ENCODE peak calls at places on chromosomes 6 and 20, in five cellular contexts. V, K, S, D and X are unnamed samples. For H3K36me3, the result is how much of the 10 kb centered on the place peaks cover.

GRCh38 chr6:162177733-162178132 is 549.8 kb downstream of the PRKN start:
- DNase-seq in V (no peak), K (no peak), S (no peak), D (no peak), X (no peak)

GRCh38 chr6:157386023-157386422 is 5.0 kb downstream of the ZDHHC14 start:
- DNase-seq in V (no peak), K (no peak), S (no peak), D (no peak), X (no peak)

GRCh38 chr6:108942556-108943492 is 94.6 kb downstream of the ARMC2 start:
- DNase-seq in V (no peak), K (no peak), S (no peak), D (no peak), X (peak)

GRCh38 chr6:110472739-110473138 is 3.7 kb downstream of the SLC22A16 start:
- DNase-seq in V (no peak), K (no peak), S (no peak), D (no peak), X (no peak)

GRCh38 chr20:44014807-44015732 is 100.4 kb downstream of the TOX2 start:
- DNase-seq in V (no peak), K (no peak), S (no peak), D (no peak), X (peak)

GRCh38 chr20:37385659-37386504 is 39.9 kb downstream of the SRC start:
- DNase-seq in V (no peak), K (peak), S (peak), D (no peak), X (no peak)

GRCh38 chr6:106116125-106116524 is 30.0 kb downstream of the PRDM1 start:
- DNase-seq in V (no peak), K (no peak), S (no peak), D (no peak), X (no peak)

GRCh38 chr6:111679126-111679525 is 73.4 kb upstream of the TRAF3IP2 start:
- DNase-seq in V (no peak), K (no peak), S (no peak), D (no peak), X (no peak)

GRCh38 chr20:41030536-41031242 is 2.1 kb downstream of the TOP1 start:
- DNase-seq in V (peak), K (no peak), S (no peak), D (no peak), X (peak)

GRCh38 chr6:169959129-169960002 is 207.9 kb downstream of the ERMARD start:
- DNase-seq in V (no peak), K (peak), S (peak), D (no peak), X (peak)

GRCh38 chr20:45433316-45433715 is 17.4 kb downstream of the PIGT start:
- DNase-seq in V (peak), K (no peak), S (no peak), D (no peak), X (no peak)

GRCh38 chr6:116876107-116876506 is 935 bp upstream of the RFX6 start:
- DNase-seq in V (no peak), K (no peak), S (no peak), D (no peak), X (no peak)

GRCh38 chr6:74166849-74167248 is 470.8 kb downstream of the CD109 start:
- DNase-seq in V (peak), K (no peak), S (no peak), D (no peak), X (no peak)

GRCh38 chr6:125748534-125749111 is 809 bp upstream of the HEY2 start:
- DNase-seq in V (peak), K (no peak), S (no peak), D (peak), X (no peak)

GRCh38 chr6:101392561-101393230 is 812 bp upstream of the GRIK2 start:
- DNase-seq in V (no peak), K (no peak), S (no peak), D (no peak), X (no peak)

GRCh38 chr6:150928882-150929281 is 63.4 kb downstream of the MTHFD1L start:
- DNase-seq in V (no peak), K (no peak), S (no peak), D (no peak), X (no peak)

GRCh38 chr6:52786249-52786956 is 17.2 kb downstream of the GSTA1 start:
- DNase-seq in V (no peak), K (no peak), S (no peak), D (no peak), X (no peak)

GRCh38 chr6:109783245-109783990 is 92.3 kb downstream of the FIG4 start:
- DNase-seq in V (no peak), K (no peak), S (no peak), D (no peak), X (no peak)

GRCh38 chr6:31575952-31576684 is 753 bp downstream of the TNF start:
- DNase-seq in V (no peak), K (no peak), S (no peak), D (no peak), X (no peak)

GRCh38 chr6:166336847-166337246 is 5.5 kb downstream of the SFT2D1 start:
- DNase-seq in V (no peak), K (no peak), S (no peak), D (no peak), X (no peak)

GRCh38 chr20:63787749-63788148 is 43.3 kb downstream of the ZBTB46 start:
- DNase-seq in V (no peak), K (no peak), S (no peak), D (no peak), X (no peak)

GRCh38 chr20:63791497-63792156 is 39.4 kb downstream of the ZBTB46 start:
- DNase-seq in V (no peak), K (no peak), S (no peak), D (no peak), X (no peak)

GRCh38 chr20:63790572-63791168 is 40.4 kb downstream of the ZBTB46 start:
- DNase-seq in V (no peak), K (no peak), S (no peak), D (no peak), X (no peak)

GRCh38 chr20:63787302-63787701 is 43.8 kb downstream of the ZBTB46 start:
- DNase-seq in V (no peak), K (no peak), S (no peak), D (no peak), X (no peak)

DNA sequence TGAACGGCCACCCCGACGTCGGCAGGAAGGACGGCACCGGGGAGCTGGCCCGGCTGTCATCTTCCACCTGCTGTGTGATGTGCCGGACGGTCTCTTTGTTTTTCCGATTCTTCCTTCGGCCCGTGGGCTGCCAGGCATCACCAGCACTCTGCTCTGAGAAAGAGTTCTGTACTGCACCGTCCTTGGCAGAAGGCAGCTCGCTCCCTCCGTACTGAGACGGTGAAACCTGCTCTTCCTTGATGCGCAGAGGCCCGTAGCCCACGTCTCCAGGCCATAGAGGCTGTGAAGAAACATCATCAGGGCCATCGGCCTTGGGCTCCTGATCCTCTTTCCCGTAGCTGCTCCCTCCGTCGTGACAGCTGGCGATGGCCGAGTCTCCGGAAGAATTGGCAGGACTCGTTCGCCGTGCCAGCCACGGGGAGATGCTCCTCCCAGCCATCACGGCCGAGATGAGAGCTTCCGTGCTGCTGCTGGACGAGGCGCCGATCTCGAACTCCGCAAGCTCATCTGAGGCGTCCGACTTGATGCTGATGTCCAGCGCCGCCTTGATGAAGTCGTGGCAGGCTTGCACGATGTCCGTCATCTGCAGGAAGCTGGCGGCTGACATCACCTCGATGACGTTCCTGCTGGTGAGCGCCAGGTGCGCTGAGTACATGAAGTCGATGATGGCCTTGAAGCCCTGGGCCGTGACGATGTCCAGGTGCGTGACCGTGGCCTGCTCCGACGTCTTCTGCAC is 41.1 kb downstream of the ZBTB46 start:
- DNase-seq in V (no peak), K (no peak), S (no peak), D (no peak), X (no peak)
- H3K36me3 ChIP-seq in V (under half), K (under half), S (under half), D (under half), X (under half)

GRCh38 chr6:7194657-7195056 is 86.9 kb downstream of the RREB1 start:
- DNase-seq in V (no peak), K (no peak), S (no peak), D (no peak), X (no peak)

GRCh38 chr6:7189101-7189721 is 81.5 kb downstream of the RREB1 start:
- DNase-seq in V (no peak), K (no peak), S (no peak), D (no peak), X (no peak)

GRCh38 chr6:7188492-7188891 is 80.7 kb downstream of the RREB1 start:
- DNase-seq in V (no peak), K (no peak), S (no peak), D (no peak), X (no peak)

GRCh38 chr6:7193122-7193521 is 85.4 kb downstream of the RREB1 start:
- DNase-seq in V (no peak), K (no peak), S (no peak), D (no peak), X (peak)

GRCh38 chr6:7190791-7191190 is 83.0 kb downstream of the RREB1 start:
- DNase-seq in V (no peak), K (no peak), S (no peak), D (no peak), X (no peak)
- H3K36me3 ChIP-seq in V (half or more), K (under half), S (under half), D (under half), X (under half)

GRCh38 chr6:16253399-16254144 is 15.2 kb downstream of the GMPR start:
- DNase-seq in V (no peak), K (no peak), S (no peak), D (no peak), X (no peak)

GRCh38 chr6:16258709-16259075 is 20.3 kb downstream of the GMPR start:
- DNase-seq in V (no peak), K (no peak), S (no peak), D (no peak), X (no peak)

GRCh38 chr6:16257999-16258708 is 19.8 kb downstream of the GMPR start:
- DNase-seq in V (no peak), K (no peak), S (no peak), D (no peak), X (no peak)

GRCh38 chr6:16254535-16254934 is 16.1 kb downstream of the GMPR start:
- DNase-seq in V (no peak), K (no peak), S (no peak), D (no peak), X (no peak)

GRCh38 chr6:16256781-16257180 is 18.4 kb downstream of the GMPR start:
- DNase-seq in V (no peak), K (no peak), S (no peak), D (no peak), X (no peak)
- H3K36me3 ChIP-seq in V (under half), K (under half), S (under half), D (under half), X (under half)

GRCh38 chr20:25510721-25511120 is 74.6 kb downstream of the NINL start:
- DNase-seq in V (no peak), K (no peak), S (peak), D (no peak), X (no peak)
- H3K36me3 ChIP-seq in V (half or more), K (under half), S (under half), D (under half), X (under half)

DNA sequence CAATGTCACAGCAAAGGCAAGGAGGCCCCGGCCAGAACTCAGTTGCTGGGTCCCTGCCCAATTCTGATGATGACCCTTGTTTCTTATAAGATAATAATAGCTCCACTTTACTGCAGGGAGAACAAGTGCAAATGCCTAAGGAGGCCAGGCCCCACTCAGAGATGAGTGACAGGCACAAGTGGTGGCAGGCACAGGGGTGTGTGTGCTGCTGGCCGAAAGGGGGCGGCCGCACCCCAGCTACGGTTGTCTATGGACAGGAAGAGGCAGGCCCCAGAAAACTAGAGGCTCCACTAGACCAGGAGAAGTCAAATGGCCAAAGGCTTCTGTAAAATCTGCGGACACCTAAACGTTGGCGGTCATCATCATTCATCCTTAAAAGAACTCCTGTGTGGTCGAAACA is 28.5 kb downstream of the GNAS-AS1 start:
- DNase-seq in V (no peak), K (no peak), S (no peak), D (no peak), X (no peak)
- H3K36me3 ChIP-seq in V (under half), K (under half), S (under half), D (under half), X (under half)